ENCODE peak calls at places on chromosomes 11 and 22, in seven cellular contexts. Y, U, N, W, Z, X and R are unnamed samples.

GRCh38 chr11:46577058-46577457 is 16.8 kb downstream of the AMBRA1 start:
- DNase-seq in N (no peak), W (no peak), X (no peak), Y (no peak), Z (no peak), U (no peak), R (no peak)

GRCh38 chr22:33922268-33922667 is 2.0 kb upstream of the LARGE1 start:
- DNase-seq in Y (peak), N (peak), W (no peak), U (peak), Z (no peak), X (peak), R (no peak)

GRCh38 chr22:41857160-41857859 is 24.4 kb downstream of the SREBF2 start:
- DNase-seq in U (no peak), X (peak), N (peak), Y (no peak), W (no peak), Z (peak), R (no peak)

GRCh38 chr22:36365020-36365411 is 22.8 kb downstream of the MYH9 start:
- DNase-seq in W (peak), Y (peak), Z (peak), N (peak), X (peak), U (peak), R (no peak)

GRCh38 chr22:28711820-28712777 is 29.5 kb downstream of the CHEK2 start:
- DNase-seq in Y (no peak), N (peak), W (peak), Z (peak), U (no peak), X (peak), R (no peak)

GRCh38 chr11:127640822-127641485 is 640.4 kb upstream of the KIRREL3 start:
- DNase-seq in Z (no peak), Y (no peak), W (no peak), X (peak), N (peak), U (no peak), R (no peak)

GRCh38 chr11:75429902-75430691 is 2.9 kb downstream of the KLHL35 start:
- DNase-seq in Z (peak), X (peak), W (no peak), Y (peak), U (peak), N (peak), R (peak)

GRCh38 chr22:45804986-45805325 is 133.3 kb downstream of the ATXN10 start:
- DNase-seq in Z (peak), U (no peak), W (peak), Y (no peak), N (peak), X (peak), R (no peak)

GRCh38 chr11:64226507-64227051 is 505 bp downstream of the NUDT22 start:
- DNase-seq in Z (no peak), W (no peak), X (no peak), U (peak), N (no peak), Y (peak), R (no peak)

GRCh38 chr22:26406118-26406517 is 22.9 kb upstream of the ASPHD2 start:
- DNase-seq in X (peak), Z (peak), Y (no peak), W (no peak), U (no peak), N (peak), R (no peak)

GRCh38 chr11:82846037-82846383 is 54.2 kb downstream of the PRCP start:
- DNase-seq in W (no peak), Z (no peak), X (no peak), N (no peak), U (no peak), Y (no peak), R (no peak)

GRCh38 chr11:108269583-108269982 is 46.7 kb downstream of the ATM start:
- DNase-seq in U (no peak), W (no peak), N (no peak), Z (no peak), Y (no peak), X (no peak), R (no peak)

GRCh38 chr11:22690891-22691290 is 24.5 kb downstream of the GAS2 start:
- DNase-seq in W (no peak), U (no peak), Y (no peak), N (no peak), X (no peak), Z (no peak), R (no peak)

GRCh38 chr11:96102664-96103068 is 178.8 kb upstream of the MTMR2 start:
- DNase-seq in U (no peak), N (peak), Y (no peak), X (peak), W (no peak), Z (peak), R (no peak)

GRCh38 chr11:4677948-4678347 is 19.7 kb downstream of the OR51E2 start:
- DNase-seq in Z (no peak), Y (no peak), X (no peak), U (no peak), N (no peak), W (no peak), R (no peak)

GRCh38 chr11:40882301-40882700 is 577.2 kb downstream of the LRRC4C start:
- DNase-seq in X (no peak), W (no peak), U (no peak), Z (no peak), Y (no peak), N (no peak), R (no peak)

GRCh38 chr11:109135627-109136026 is 286.4 kb upstream of the C11orf87 start:
- DNase-seq in Z (no peak), N (no peak), U (no peak), X (no peak), W (no peak), Y (no peak), R (no peak)

GRCh38 chr11:26905368-26905767 is 88.5 kb upstream of the FIBIN start:
- DNase-seq in W (no peak), Y (no peak), U (no peak), Z (peak), X (peak), N (peak), R (no peak)

GRCh38 chr22:46596032-46596441 is 24.1 kb upstream of the GRAMD4 start:
- DNase-seq in U (peak), Z (no peak), W (no peak), X (no peak), Y (peak), N (no peak), R (no peak)

GRCh38 chr22:17707526-17707925 is 66.7 kb downstream of the BID start:
- DNase-seq in W (no peak), Z (no peak), X (peak), Y (no peak), N (no peak), U (no peak), R (no peak)

GRCh38 chr11:117646419-117646818 is 150.6 kb downstream of the DSCAML1 start:
- DNase-seq in X (no peak), N (no peak), Y (no peak), W (no peak), U (no peak), Z (no peak), R (no peak)

GRCh38 chr11:132158091-132158490 is 787.7 kb downstream of the NTM start:
- DNase-seq in Y (no peak), Z (peak), X (peak), U (no peak), W (no peak), N (peak), R (no peak)

GRCh38 chr11:71436861-71437260 is 11.3 kb downstream of the DHCR7 start:
- DNase-seq in N (no peak), W (no peak), Y (no peak), X (no peak), U (no peak), Z (no peak), R (no peak)

GRCh38 chr11:106391771-106392412 is 314.4 kb downstream of the AASDHPPT start:
- DNase-seq in U (no peak), Z (peak), W (no peak), N (peak), Y (no peak), X (peak), R (no peak)

GRCh38 chr11:62689421-62690183 is at the start of gene LRRN4CL:
- DNase-seq in X (peak), Z (peak), Y (peak), U (peak), W (no peak), N (peak), R (no peak)

GRCh38 chr22:43956805-43957463 is 1.7 kb downstream of the SAMM50 start:
- DNase-seq in Z (no peak), X (peak), N (no peak), W (no peak), Y (no peak), U (no peak), R (no peak)

GRCh38 chr22:19622061-19622441 is 92.3 kb upstream of the SEPTIN5 start:
- DNase-seq in X (no peak), U (no peak), W (no peak), Z (no peak), Y (no peak), N (no peak), R (no peak)

GRCh38 chr11:9613118-9613829 is 39.8 kb downstream of the WEE1 start:
- DNase-seq in N (peak), W (peak), Y (peak), X (peak), U (peak), Z (peak), R (peak)

GRCh38 chr22:20205964-20206708 is 55.3 kb upstream of the CCDC188 start:
- DNase-seq in X (peak), N (peak), W (no peak), U (peak), Y (peak), Z (peak), R (no peak)

GRCh38 chr11:110077866-110078325 is 15.3 kb upstream of the ZC3H12C start:
- DNase-seq in Y (no peak), U (no peak), Z (peak), X (peak), W (no peak), N (peak), R (no peak)

GRCh38 chr22:48528221-48528915 is 1299.3 kb downstream of the BRD1 start:
- DNase-seq in Y (no peak), X (no peak), Z (no peak), N (no peak), W (no peak), U (no peak), R (no peak)

GRCh38 chr22:47627561-47628253 is 865.3 kb downstream of the TBC1D22A start:
- DNase-seq in W (no peak), N (no peak), Z (no peak), Y (no peak), X (no peak), U (no peak), R (peak)

GRCh38 chr11:62556872-62557631 is 10.4 kb upstream of the AHNAK start:
- DNase-seq in N (peak), Z (no peak), Y (no peak), U (no peak), X (no peak), W (no peak), R (no peak)

GRCh38 chr22:49197500-49197899 is 630.2 kb downstream of the BRD1 start:
- DNase-seq in Y (peak), Z (no peak), N (no peak), X (no peak), W (no peak), U (no peak), R (peak)

GRCh38 chr11:32137263-32137662 is 46.4 kb downstream of the RCN1 start:
- DNase-seq in W (peak), X (peak), N (peak), Y (no peak), Z (peak), U (no peak), R (no peak)

GRCh38 chr22:43560651-43561050 is 148.8 kb downstream of the MPPED1 start:
- DNase-seq in Y (no peak), Z (no peak), X (no peak), N (no peak), U (no peak), W (no peak), R (no peak)

GRCh38 chr11:55719608-55720160 is 53.6 kb upstream of the OR5D13 start:
- DNase-seq in X (no peak), W (no peak), Z (no peak), U (no peak), N (no peak), Y (no peak), R (no peak)

GRCh38 chr11:131690776-131691557 is 320.6 kb downstream of the NTM start:
- DNase-seq in Z (no peak), Y (no peak), U (no peak), N (no peak), W (no peak), X (no peak), R (peak)

DNA sequence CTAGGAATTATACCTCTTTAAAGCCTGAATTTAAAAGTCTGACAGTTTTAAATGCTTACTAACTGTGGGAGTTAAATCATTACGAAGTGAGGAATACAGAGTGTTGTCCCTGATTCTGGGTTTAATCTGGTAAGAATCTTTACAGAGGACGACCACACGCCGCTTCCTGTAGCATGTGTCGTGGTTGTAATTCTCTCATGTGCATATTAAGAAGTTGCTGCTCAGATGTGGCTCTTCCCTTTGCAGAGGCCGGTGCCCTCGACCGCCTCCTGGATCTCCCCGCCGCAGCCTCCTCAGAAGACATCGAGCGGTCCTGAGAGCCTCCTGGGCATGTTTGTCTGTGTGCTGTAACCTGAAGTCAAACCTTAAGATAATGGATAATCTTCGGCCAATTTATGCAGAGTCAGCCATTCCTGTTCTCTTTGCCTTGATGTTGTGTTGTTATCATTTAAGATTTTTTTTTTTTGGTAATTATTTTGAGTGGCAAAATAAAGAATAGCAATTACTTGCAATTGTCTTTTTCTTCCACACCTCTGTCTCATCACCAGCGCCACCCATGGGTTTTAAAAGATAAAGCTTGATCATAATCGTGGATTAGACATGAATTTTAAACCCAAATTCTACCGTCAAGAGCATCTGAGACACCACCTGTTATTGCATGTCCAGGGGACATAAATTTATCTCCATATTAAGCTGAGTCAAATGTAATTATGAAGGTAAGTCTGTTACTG is 6.5 kb downstream of the GAL start:
- DNase-seq in N (no peak), Z (no peak), X (no peak), U (no peak), Y (peak), W (no peak), R (no peak)
- TF ChIP-seq CTCF in N (peak), Z (no peak), X (no peak), U (no peak), Y (no peak), W (no peak), R (peak)

DNA sequence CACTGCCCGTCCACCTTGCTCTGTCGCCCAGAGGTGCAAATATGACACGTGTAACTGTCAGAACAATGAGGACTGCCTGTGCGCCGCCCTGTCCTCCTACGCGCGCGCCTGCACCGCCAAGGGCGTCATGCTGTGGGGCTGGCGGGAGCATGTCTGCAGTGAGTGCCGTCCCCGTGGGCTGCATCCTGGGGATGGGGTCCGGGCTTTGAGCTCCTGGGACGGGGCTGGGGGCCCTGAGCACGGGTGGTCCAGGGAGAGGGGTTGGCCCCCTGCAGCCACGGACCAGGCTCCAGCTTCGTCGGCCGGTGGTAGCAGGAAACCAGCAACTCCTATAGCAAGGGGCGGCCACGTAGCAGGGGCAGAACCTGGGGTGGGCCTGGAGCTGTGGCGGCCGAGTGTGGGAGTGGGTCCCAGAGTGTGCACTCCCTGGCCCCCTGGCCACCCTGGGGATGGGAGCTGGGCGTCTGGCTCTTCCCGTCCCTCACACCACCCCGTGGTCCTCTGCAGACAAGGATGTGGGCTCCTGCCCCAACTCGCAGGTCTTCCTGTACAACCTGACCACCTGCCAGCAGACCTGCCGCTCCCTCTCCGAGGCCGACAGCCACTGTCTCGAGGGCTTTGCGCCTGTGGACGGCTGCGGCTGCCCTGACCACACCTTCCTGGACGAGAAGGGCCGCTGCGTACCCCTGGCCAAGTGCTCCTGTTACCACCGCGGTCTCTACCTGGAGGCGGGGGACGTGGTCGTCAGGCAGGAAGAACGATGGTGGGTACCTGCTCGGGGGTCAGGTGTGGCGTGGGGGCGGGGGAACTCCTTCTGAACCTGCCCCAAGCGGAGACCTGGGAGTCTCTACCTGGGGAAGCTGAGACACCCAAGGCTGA is 10.1 kb downstream of the MUC2 start:
- DNase-seq in N (no peak), U (peak), Y (peak), X (no peak), Z (no peak), W (no peak), R (no peak)
- TF ChIP-seq CTCF in N (no peak), U (no peak), Y (no peak), X (no peak), Z (no peak), W (no peak), R (no peak)

DNA sequence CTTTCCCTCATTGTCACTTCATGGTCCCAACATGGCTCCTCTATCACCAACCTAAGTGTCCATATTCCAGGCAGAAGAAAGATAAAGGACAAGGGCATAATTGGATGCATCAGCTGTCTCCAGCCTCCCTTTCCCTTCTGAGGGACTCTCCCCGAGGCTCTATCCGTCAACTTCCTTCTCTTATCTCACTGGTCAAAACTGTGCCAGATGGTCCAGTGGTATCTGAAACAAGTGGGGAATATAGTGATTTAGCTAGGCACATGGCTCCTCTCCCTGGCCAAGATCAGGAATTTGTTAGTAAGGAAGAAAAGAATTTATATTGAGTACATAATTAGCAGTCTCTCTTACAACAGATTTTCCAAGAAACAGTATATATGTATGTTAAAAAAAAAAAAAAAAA is 12.6 kb upstream of the SPON1 start:
- DNase-seq in Y (no peak), U (no peak), Z (no peak), W (no peak), N (no peak), X (peak), R (no peak)
- TF ChIP-seq CTCF in Y (no peak), U (no peak), Z (no peak), W (no peak), N (no peak), X (peak), R (no peak)

GRCh38 chr11:19345519-19345847 is 104.7 kb upstream of the E2F8 start:
- DNase-seq in Y (no peak), Z (peak), U (no peak), W (no peak), N (no peak), X (peak), R (no peak)

GRCh38 chr11:19342036-19342435 is 101.3 kb upstream of the E2F8 start:
- DNase-seq in N (no peak), U (no peak), Z (no peak), X (no peak), Y (no peak), W (no peak), R (no peak)

GRCh38 chr11:19347911-19348310 is 107.2 kb upstream of the E2F8 start:
- DNase-seq in Y (no peak), W (no peak), Z (no peak), N (no peak), U (no peak), X (peak), R (no peak)

GRCh38 chr11:19345848-19346681 is 105.3 kb upstream of the E2F8 start:
- DNase-seq in U (peak), Z (peak), X (peak), W (no peak), N (no peak), Y (no peak), R (no peak)

GRCh38 chr11:19344661-19345518 is 104.1 kb upstream of the E2F8 start:
- DNase-seq in X (peak), Z (peak), W (no peak), Y (peak), N (peak), U (peak), R (no peak)
- TF ChIP-seq CTCF in X (no peak), Z (no peak), W (no peak), Y (no peak), N (no peak), U (no peak), R (no peak)

GRCh38 chr11:65524747-65525658 is at the start of gene SCYL1:
- DNase-seq in Y (peak), X (peak), N (peak), W (no peak), U (peak), Z (peak), R (peak)

GRCh38 chr11:65524010-65524746 is 705 bp upstream of the SCYL1 start:
- DNase-seq in N (no peak), Y (peak), Z (no peak), W (no peak), U (peak), X (no peak), R (no peak)

GRCh38 chr11:65525659-65526480 is 987 bp downstream of the SCYL1 start:
- DNase-seq in N (no peak), Y (no peak), Z (no peak), U (no peak), W (no peak), X (no peak), R (no peak)

GRCh38 chr11:65528819-65529350 is 4.0 kb downstream of the SCYL1 start:
- DNase-seq in U (no peak), Y (no peak), N (no peak), W (no peak), X (no peak), Z (no peak), R (no peak)

GRCh38 chr11:65526744-65527143 is 1.9 kb downstream of the SCYL1 start:
- DNase-seq in N (no peak), X (no peak), Z (no peak), W (no peak), U (no peak), Y (no peak), R (no peak)
- TF ChIP-seq CTCF in N (no peak), X (no peak), Z (no peak), W (no peak), U (no peak), Y (no peak), R (no peak)